ENCODE peak calls at places on chromosomes 3 and 15, in four cellular contexts. C is HepG2, M is HCT116, L is endothelial cell of umbilical vein. G is an unnamed sample.
A peak's percentile ranks its signal among the peaks of the same experiment; 100 is the strongest.

GRCh38 chr3:74267583-74268184 is 346.8 kb downstream of the CNTN3 start:
- DNase-seq in M (no peak), C (peak; percentile 40), L (peak; percentile 7), G (no peak)

GRCh38 chr3:98333989-98334606 is 19.6 kb upstream of the OR5K4 start:
- DNase-seq in C (no peak), L (peak; percentile 45), M (peak; percentile 43), G (no peak)

GRCh38 chr3:156298938-156299337 is 178.6 kb downstream of the KCNAB1 start:
- DNase-seq in L (no peak), M (no peak), C (no peak), G (no peak)

GRCh38 chr3:40516201-40516600 is 8.6 kb upstream of the ZNF621 start:
- DNase-seq in C (no peak), L (no peak), M (no peak), G (no peak)

GRCh38 chr15:40217166-40217785 is 21.6 kb upstream of the PAK6 start:
- DNase-seq in L (peak; percentile 73), C (peak; percentile 69), M (peak; percentile 68), G (peak; percentile 47)

GRCh38 chr3:27632431-27633223 is 89.5 kb downstream of the EOMES start:
- DNase-seq in M (no peak), C (peak; percentile 27), L (peak; percentile 66), G (no peak)

GRCh38 chr3:183058351-183058750 is 40.9 kb downstream of the MCCC1 start:
- DNase-seq in L (no peak), C (no peak), M (no peak), G (no peak)

GRCh38 chr3:126304704-126305103 is 52.5 kb downstream of the KLF15 start:
- DNase-seq in M (no peak), L (no peak), C (no peak), G (no peak)

GRCh38 chr15:20346082-20346805 is 195.4 kb downstream of the GOLGA6L6 start:
- DNase-seq in M (no peak), L (no peak), C (no peak), G (no peak)

GRCh38 chr3:128994581-128995161 is 795 bp upstream of the CFAP92 start:
- DNase-seq in L (no peak), C (no peak), M (no peak), G (no peak)

GRCh38 chr3:122793568-122794416 is at the start of gene HSPBAP1:
- DNase-seq in C (peak; percentile 84), M (peak; percentile 87), L (peak; percentile 96), G (peak; percentile 79)

GRCh38 chr3:193974147-193974546 is 161.8 kb upstream of the HES1 start:
- DNase-seq in L (peak; percentile 40), C (no peak), M (no peak), G (no peak)

GRCh38 chr15:73318463-73319351 is 50.1 kb downstream of the HCN4 start:
- DNase-seq in C (no peak), M (no peak), L (no peak), G (no peak)

GRCh38 chr3:169667710-169668080 is 4.2 kb upstream of the MECOM start:
- DNase-seq in L (peak; percentile 54), M (no peak), C (no peak), G (no peak)
- TF ChIP-seq EZH2 in L (no peak), M (no peak), C (no peak), G (no peak)

DNA sequence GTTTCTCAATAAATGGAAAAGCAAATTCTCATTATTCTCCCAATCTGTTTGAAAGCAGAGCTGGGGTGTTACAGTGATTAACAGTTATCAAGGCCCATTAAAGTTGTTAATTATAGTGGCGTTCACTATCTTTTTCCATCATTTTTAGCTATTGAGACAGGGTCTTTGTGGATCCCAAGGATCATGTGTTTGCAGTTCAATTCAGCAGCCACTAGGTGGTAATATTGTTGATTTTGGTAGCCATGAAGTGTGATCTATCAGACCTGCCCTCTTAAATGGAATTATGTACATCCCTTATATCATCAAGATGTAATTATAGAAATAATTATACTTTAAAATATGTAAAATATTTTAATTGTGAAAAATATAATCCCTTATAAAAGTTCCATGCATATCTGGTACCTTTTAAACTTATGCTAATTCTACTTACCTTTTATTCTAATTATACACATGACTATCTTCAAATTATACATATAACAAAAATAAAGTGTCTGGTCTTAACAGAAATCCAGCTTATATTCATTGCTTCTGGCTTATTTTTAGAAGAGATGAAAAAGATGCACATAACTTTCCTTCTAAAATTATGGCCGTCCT is 126.4 kb downstream of the GREM1 start:
- DNase-seq in L (peak; percentile 51), C (peak; percentile 30), M (peak; percentile 40), G (no peak)
- H3K9ac ChIP-seq in L (no peak overlapping the region), C (no peak overlapping the region), M (no peak overlapping the region), G (no peak overlapping the region)

GRCh38 chr3:79018671-79019136 is 749.1 kb downstream of the ROBO1 start:
- DNase-seq in M (no peak), C (peak; percentile 16), L (peak; percentile 54), G (no peak)

GRCh38 chr3:79019924-79020173 is 747.9 kb downstream of the ROBO1 start:
- DNase-seq in M (no peak), C (no peak), L (no peak), G (no peak)

GRCh38 chr3:79015854-79016253 is 751.9 kb downstream of the ROBO1 start:
- DNase-seq in L (no peak), M (no peak), C (no peak), G (no peak)

GRCh38 chr3:79016587-79017380 is 751.0 kb downstream of the ROBO1 start:
- DNase-seq in M (no peak), L (no peak), C (no peak), G (no peak)

DNA sequence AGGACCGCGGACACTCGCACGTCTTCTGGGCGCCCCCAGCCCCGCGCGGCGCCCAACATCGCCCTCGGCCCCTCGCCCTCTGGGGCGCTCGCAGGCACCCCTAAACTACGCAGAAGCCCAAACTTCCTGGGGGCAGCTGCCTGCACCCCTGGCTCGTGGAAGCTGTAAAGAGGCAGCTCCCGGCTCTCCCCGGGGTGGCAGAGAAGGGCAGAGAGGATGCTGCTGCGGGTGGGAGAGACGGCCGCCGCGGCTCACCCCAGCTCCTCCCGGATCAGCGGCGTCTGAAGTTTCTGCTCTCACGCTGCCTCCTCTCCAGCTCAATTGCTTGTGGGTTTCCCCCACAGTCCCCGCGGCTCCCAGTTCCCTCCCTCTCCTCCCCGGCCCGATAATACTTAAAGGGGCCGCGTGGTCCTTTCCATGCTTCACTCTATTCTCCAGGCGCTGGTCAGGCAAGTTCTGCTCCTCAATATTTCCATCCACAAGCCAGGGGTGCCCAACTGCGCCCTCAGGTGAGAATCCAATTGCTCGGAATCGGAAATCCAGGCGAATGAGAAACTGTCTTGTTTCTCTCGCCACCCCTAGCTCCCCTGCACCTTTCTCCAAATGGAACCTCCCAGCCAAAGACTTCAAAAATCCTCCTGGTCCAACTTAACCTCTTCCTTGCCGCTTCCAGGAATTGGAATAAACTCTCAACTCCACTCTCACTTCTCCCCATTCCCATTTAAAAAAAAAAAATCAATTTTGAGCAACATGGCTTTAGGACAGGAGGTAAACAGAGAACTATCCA is 748.5 kb downstream of the ROBO1 start:
- DNase-seq in M (no peak), C (peak; percentile 84), L (peak; percentile 81), G (peak; percentile 65)
- TF ChIP-seq POLR2AphosphoS5 in M (no peak), C (peak; percentile 73), L (peak; percentile 42), G (peak; percentile 86)

DNA sequence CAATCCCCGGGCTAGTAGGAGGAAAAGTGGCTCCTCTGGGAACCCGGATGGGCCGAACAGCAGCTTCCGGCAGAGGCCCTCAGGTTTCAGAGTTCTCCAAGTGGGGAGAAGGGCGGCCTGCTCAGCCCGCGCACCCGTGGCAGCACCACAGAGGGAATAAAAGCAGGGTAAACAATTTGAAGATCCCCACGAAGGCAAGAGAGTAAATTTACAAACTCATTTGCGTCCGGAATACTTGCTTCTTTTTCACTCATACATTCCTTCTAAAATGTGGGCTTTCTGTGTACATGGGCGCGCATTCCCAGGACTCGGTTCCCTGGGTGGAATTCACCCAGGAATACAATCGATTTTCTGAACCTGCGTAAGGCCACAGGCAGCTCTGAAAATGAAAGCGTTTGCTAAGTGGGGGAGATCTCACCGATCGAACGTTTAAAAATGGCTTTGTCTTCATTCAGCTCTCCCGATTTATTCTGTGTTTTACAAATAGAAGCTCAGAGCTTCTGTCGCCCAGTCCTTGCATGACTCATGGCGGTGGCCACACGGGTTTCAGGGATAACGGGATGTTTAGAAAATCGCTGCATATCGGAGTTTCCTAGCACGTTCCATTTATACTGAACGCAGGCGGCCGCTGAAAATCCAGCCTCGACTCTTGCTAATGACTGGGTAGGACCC is 74.0 kb upstream of the POLG start:
- DNase-seq in M (no peak), C (no peak), L (peak; percentile 7), G (no peak)
- TF ChIP-seq EZH2 in M (no peak), C (no peak), L (peak; percentile 71), G (no peak)

GRCh38 chr3:114800272-114800671 is 346.8 kb downstream of the ZBTB20 start:
- DNase-seq in L (no peak), M (no peak), C (no peak), G (no peak)
- H3K9ac ChIP-seq in L (no peak overlapping the region), M (no peak overlapping the region), C (no peak overlapping the region), G (no peak overlapping the region)

G was measured in SK-N-MC.